ENCODE peak calls at places on chromosome 13, in eight cellular contexts. B is fibroblast of lung, N is suprapubic skin, S is breast epithelium, J is transverse colon, T is body of pancreas, O is PC-3, X is mucosa of descending colon. H is an unnamed sample. For H3K4me1, the result is how much of the 10 kb centered on the place peaks cover.

GRCh38 chr13:107373551-107373950 is 805.6 kb upstream of the ARGLU1 start:
- DNase-seq in B (peak), N (no peak), S (no peak), J (no peak), T (no peak), O (peak), X (no peak), H (no peak)

GRCh38 chr13:73090116-73090811 is 31.5 kb downstream of the KLF5 start:
- DNase-seq in B (peak), N (no peak), S (peak), J (peak), T (peak), O (peak), X (peak), H (no peak)

GRCh38 chr13:36030670-36031331 is 100.4 kb downstream of the DCLK1 start:
- DNase-seq in B (peak), N (no peak), S (no peak), J (no peak), T (peak), O (peak), X (no peak), H (no peak)

GRCh38 chr13:101681834-101682233 is 229.4 kb downstream of the ITGBL1 start:
- DNase-seq in B (peak), N (no peak), S (no peak), J (no peak), T (no peak), O (peak), X (no peak), H (no peak)

GRCh38 chr13:106533101-106533939 is 2.1 kb downstream of the EFNB2 start:
- DNase-seq in B (peak), N (peak), S (peak), J (peak), T (peak), O (peak), X (peak), H (no peak)

GRCh38 chr13:47875206-47875605 is 125.9 kb downstream of the SUCLA2 start:
- DNase-seq in B (no peak), N (no peak), S (no peak), J (no peak), T (no peak), O (no peak), X (no peak), H (no peak)

GRCh38 chr13:64007334-64007733 is 2591.7 kb upstream of the PCDH20 start:
- DNase-seq in B (no peak), N (no peak), S (no peak), J (no peak), T (no peak), O (no peak), X (no peak), H (no peak)

GRCh38 chr13:33057019-33057785 is 41.0 kb downstream of the KL start:
- DNase-seq in B (no peak), N (no peak), S (no peak), J (no peak), T (no peak), O (peak), X (no peak), H (no peak)

GRCh38 chr13:65638572-65639168 is 1591.5 kb downstream of the PCDH9 start:
- DNase-seq in B (peak), N (no peak), S (no peak), J (no peak), T (peak), O (peak), X (peak), H (no peak)

GRCh38 chr13:102816633-102817032 is 17.7 kb downstream of the BIVM start:
- DNase-seq in B (no peak), N (no peak), S (no peak), J (no peak), T (no peak), O (no peak), X (no peak), H (no peak)

GRCh38 chr13:113542751-113543424 is 41.7 kb upstream of the TFDP1 start:
- DNase-seq in B (no peak), N (peak), S (no peak), J (no peak), T (no peak), O (no peak), X (no peak), H (no peak)

GRCh38 chr13:52371736-52372247 is 34.2 kb downstream of the THSD1 start:
- DNase-seq in B (peak), N (no peak), S (no peak), J (no peak), T (no peak), O (peak), X (no peak), H (no peak)

GRCh38 chr13:79470666-79471065 is 10.3 kb upstream of the NDFIP2 start:
- DNase-seq in B (no peak), N (no peak), S (no peak), J (no peak), T (no peak), O (no peak), X (no peak), H (no peak)

GRCh38 chr13:110483386-110483785 is 78.1 kb downstream of the RAB20 start:
- DNase-seq in B (no peak), N (no peak), S (no peak), J (no peak), T (no peak), O (no peak), X (no peak), H (no peak)

GRCh38 chr13:110627351-110627750 is 12.0 kb downstream of the NAXD start:
- DNase-seq in B (no peak), N (no peak), S (no peak), J (no peak), T (no peak), O (peak), X (no peak), H (peak)

GRCh38 chr13:105552078-105552477 is 983.4 kb downstream of the EFNB2 start:
- DNase-seq in B (no peak), N (no peak), S (no peak), J (no peak), T (no peak), O (no peak), X (no peak), H (no peak)

GRCh38 chr13:35475960-35476943 is at the start of gene MAB21L1:
- DNase-seq in B (peak), N (peak), S (peak), J (peak), T (no peak), O (no peak), X (peak), H (no peak)

GRCh38 chr13:23440821-23441608 is 7.5 kb upstream of the SACS start:
- DNase-seq in B (no peak), N (no peak), S (no peak), J (no peak), T (no peak), O (peak), X (no peak), H (no peak)

GRCh38 chr13:51797664-51798488 is 6.1 kb downstream of the DHRS12 start:
- DNase-seq in B (peak), N (no peak), S (peak), J (peak), T (peak), O (peak), X (peak), H (no peak)

GRCh38 chr13:114282143-114282685 is 813 bp downstream of the UPF3A start:
- DNase-seq in B (peak), N (peak), S (no peak), J (peak), T (peak), O (peak), X (peak), H (no peak)

GRCh38 chr13:84917252-84917878 is 881.9 kb downstream of the SLITRK6 start:
- DNase-seq in B (peak), N (no peak), S (no peak), J (no peak), T (no peak), O (peak), X (no peak), H (no peak)

GRCh38 chr13:41835871-41836270 is 125.0 kb downstream of the VWA8 start:
- DNase-seq in B (peak), N (no peak), S (no peak), J (no peak), T (no peak), O (no peak), X (no peak), H (no peak)

GRCh38 chr13:39915418-39915817 is 260.0 kb downstream of the COG6 start:
- DNase-seq in B (no peak), N (no peak), S (no peak), J (no peak), T (no peak), O (no peak), X (no peak), H (no peak)

GRCh38 chr13:91632071-91632470 is 233.7 kb downstream of the GPC5 start:
- DNase-seq in B (peak), N (no peak), S (no peak), J (no peak), T (no peak), O (peak), X (no peak), H (no peak)

GRCh38 chr13:53782400-53783030 is 753.9 kb downstream of the OLFM4 start:
- DNase-seq in B (peak), N (no peak), S (peak), J (no peak), T (peak), O (peak), X (peak), H (no peak)

GRCh38 chr13:100434010-100434763 is 154.4 kb downstream of the GGACT start:
- DNase-seq in B (peak), N (no peak), S (no peak), J (no peak), T (no peak), O (peak), X (no peak), H (no peak)

GRCh38 chr13:62158520-62158919 is 742.9 kb upstream of the PCDH20 start:
- DNase-seq in B (no peak), N (no peak), S (no peak), J (no peak), T (no peak), O (no peak), X (no peak), H (no peak)

GRCh38 chr13:36819811-36820140 is 754 bp downstream of the RFXAP start:
- DNase-seq in B (peak), N (no peak), S (no peak), J (no peak), T (no peak), O (peak), X (no peak), H (no peak)

GRCh38 chr13:42334329-42334706 is 62.4 kb downstream of the AKAP11 start:
- DNase-seq in B (no peak), N (no peak), S (no peak), J (no peak), T (no peak), O (no peak), X (no peak), H (no peak)

GRCh38 chr13:26978081-26978860 is 193.3 kb downstream of the USP12 start:
- DNase-seq in B (no peak), N (no peak), S (no peak), J (no peak), T (no peak), O (no peak), X (peak), H (no peak)

GRCh38 chr13:40508112-40508511 is 158.3 kb downstream of the FOXO1 start:
- DNase-seq in B (peak), N (no peak), S (no peak), J (no peak), T (peak), O (no peak), X (no peak), H (no peak)

GRCh38 chr13:29791997-29792775 is 58.2 kb downstream of the UBL3 start:
- DNase-seq in B (peak), N (no peak), S (no peak), J (no peak), T (no peak), O (no peak), X (no peak), H (no peak)

GRCh38 chr13:73168993-73169401 is 110.2 kb downstream of the KLF5 start:
- DNase-seq in B (no peak), N (no peak), S (peak), J (peak), T (no peak), O (peak), X (peak), H (peak)

GRCh38 chr13:29897102-29897501 is 46.7 kb upstream of the UBL3 start:
- DNase-seq in B (no peak), N (no peak), S (no peak), J (no peak), T (no peak), O (no peak), X (no peak), H (no peak)

GRCh38 chr13:23140492-23140891 is 40.3 kb upstream of the SGCG start:
- DNase-seq in B (peak), N (no peak), S (no peak), J (no peak), T (no peak), O (peak), X (no peak), H (no peak)

GRCh38 chr13:26184791-26185250 is 37.3 kb downstream of the RNF6 start:
- DNase-seq in B (peak), N (no peak), S (peak), J (peak), T (peak), O (peak), X (peak), H (peak)

GRCh38 chr13:45621950-45622349 is 6.4 kb upstream of the ERICH6B start:
- DNase-seq in B (no peak), N (no peak), S (no peak), J (no peak), T (no peak), O (no peak), X (no peak), H (no peak)

GRCh38 chr13:108812165-108812564 is 182.8 kb downstream of the MYO16 start:
- DNase-seq in B (no peak), N (no peak), S (no peak), J (no peak), T (no peak), O (no peak), X (no peak), H (no peak)

DNA sequence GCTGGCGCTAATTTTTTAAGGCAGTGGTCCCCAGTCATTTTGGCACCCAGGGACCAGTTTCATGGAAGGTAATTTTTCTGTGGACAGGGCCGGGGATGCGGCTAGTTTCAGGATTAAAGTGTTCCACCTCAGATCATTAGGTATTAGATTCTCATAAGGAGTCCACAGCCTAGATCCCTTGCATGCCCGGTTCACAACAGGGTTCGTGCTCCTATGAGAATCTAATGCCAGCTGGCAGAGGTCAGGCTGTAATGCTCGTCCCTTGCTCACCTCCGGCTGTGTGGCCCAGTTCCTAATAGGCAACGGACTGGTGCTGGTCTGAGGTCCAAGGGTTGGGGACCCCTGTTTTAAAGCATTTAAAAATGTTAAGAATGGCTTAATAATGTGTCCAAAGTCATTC is 54.1 kb downstream of the GPC6 start:
- DNase-seq in B (no peak), N (no peak), S (no peak), J (no peak), T (no peak), O (no peak), X (no peak), H (no peak)
- H3K4me1 ChIP-seq in B (under half), N (under half), S (under half), J (under half), T (under half), O (under half), X (under half), H (under half)

GRCh38 chr13:32031025-32031814 is at the start of gene FRY:
- DNase-seq in B (peak), N (peak), S (peak), J (peak), T (peak), O (peak), X (peak), H (no peak)
- TF ChIP-seq CTCF in B (no peak), N (no peak), S (no peak), J (no peak), T (no peak), O (no peak), X (no peak), H (no peak)

DNA sequence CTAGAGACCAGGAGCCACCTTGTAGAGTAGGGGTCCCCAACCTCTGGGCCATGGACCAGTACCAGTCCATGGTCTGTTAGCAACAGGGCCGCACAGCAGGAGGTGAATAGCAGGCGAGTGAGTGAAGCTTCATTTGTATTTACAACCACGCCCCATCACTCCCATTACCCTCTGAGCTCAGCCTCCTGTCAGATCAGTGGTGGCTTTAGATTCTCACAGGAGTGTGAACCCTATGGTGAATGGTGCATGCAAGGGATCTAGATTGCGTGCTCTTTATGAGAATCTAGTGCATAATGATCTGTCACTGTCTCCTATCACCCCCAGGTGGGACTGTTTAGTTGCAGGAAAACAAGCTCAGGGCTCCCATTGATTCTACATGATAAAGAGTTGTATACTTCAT is 303.6 kb downstream of the KCNRG start:
- DNase-seq in B (no peak), N (no peak), S (no peak), J (no peak), T (no peak), O (no peak), X (no peak), H (no peak)
- H3K4me1 ChIP-seq in B (under half), N (under half), S (under half), J (under half), T (under half), O (under half), X (under half), H (under half)

DNA sequence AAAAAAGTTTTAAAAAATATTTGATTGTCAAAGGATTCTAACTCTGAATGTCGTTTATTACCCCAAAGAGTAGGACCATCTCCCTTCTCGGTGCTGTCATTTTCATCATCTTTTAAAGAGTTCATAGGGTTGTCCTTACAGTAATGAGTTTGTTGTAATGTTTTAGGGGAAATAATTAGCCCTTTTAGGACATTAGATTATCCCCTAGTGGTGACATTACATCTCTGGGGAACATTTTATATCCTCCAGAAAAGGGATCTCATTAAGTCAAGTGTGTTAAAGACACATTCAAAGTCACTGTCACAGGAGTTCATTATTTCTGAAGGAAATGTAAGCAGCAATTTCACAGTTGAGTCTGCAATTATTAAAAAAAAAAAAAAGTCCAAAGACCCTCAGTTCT is 99.3 kb upstream of the GJB6 start:
- DNase-seq in B (no peak), N (no peak), S (no peak), J (no peak), T (no peak), O (no peak), X (no peak), H (no peak)
- TF ChIP-seq CTCF in B (no peak), N (no peak), S (no peak), J (no peak), T (no peak), O (peak), X (no peak), H (no peak)

GRCh38 chr13:50527612-50528509 is 315.6 kb downstream of the DLEU7 start:
- DNase-seq in B (no peak), N (no peak), S (no peak), J (no peak), T (peak), O (no peak), X (no peak), H (no peak)

GRCh38 chr13:50526771-50527567 is 316.5 kb downstream of the DLEU7 start:
- DNase-seq in B (no peak), N (no peak), S (peak), J (peak), T (peak), O (no peak), X (no peak), H (no peak)

GRCh38 chr13:50524540-50524939 is 319.0 kb downstream of the DLEU7 start:
- DNase-seq in B (no peak), N (no peak), S (no peak), J (no peak), T (no peak), O (no peak), X (no peak), H (no peak)

GRCh38 chr13:50531917-50532899 is 311.3 kb downstream of the DLEU7 start:
- DNase-seq in B (peak), N (no peak), S (no peak), J (no peak), T (no peak), O (peak), X (peak), H (no peak)

DNA sequence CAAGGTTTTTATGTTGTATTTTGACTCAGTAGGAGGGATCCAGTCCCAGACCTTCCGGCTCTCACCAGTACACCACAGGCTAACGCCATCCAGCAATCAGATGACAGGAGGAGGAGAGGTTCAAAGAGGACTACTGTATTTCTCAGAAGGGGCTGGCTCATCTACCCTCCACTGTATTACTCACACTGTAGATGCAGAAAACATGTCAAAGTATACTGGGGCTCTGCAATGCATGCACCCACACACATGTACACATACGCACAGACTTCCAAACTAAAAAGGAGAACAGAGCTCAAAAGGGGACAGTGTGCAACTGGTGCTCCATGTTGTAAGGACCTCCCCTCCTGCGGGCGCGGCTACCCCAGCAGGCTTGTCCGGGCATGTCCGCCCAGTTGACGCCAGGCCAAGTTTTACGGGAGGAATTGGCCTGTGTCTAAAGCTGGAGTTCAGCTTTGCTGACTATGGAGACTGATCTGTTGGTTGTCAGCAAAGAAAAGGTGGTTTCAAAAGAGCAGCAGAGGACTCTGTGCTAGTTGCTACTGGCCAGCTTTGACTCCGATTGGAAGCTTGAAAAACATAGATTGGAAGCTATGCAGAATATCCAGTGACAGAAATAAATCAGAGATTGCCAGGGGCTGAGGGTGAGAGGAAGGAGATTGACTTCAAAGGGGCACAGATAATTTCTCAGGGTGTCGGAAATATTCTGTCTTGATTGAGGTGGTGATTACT is 314.2 kb downstream of the DLEU7 start:
- DNase-seq in B (peak), N (peak), S (peak), J (peak), T (peak), O (peak), X (peak), H (peak)
- H3K4me1 ChIP-seq in B (under half), N (under half), S (under half), J (under half), T (under half), O (under half), X (under half), H (under half)